ENCODE peak calls at places on chromosomes 2 and 18, in nine cellular contexts. One of them, this sample, is unnamed.
A peak's percentile ranks its signal among the peaks of the same experiment; 100 is the strongest.

GRCh38 chr18:62771494-62771893 is 56.2 kb downstream of the PHLPP1 start:
- DNase-seq in T-cell: no peak
- DNase-seq in NCI-H1105: no peak
- DNase-seq in left ventricle myocardium inferior: no peak
- DNase-seq in tibial artery: no peak
- DNase-seq in kidney epithelial cell: no peak
- DNase-seq in GDM1: no peak
- DNase-seq in RWPE1: no peak
- DNase-seq in MV-4-11: no peak
- DNase-seq in this sample: no peak

GRCh38 chr18:12333650-12334279 is 25.7 kb downstream of the TUBB6 start:
- DNase-seq in T-cell: no peak
- DNase-seq in NCI-H1105: no peak
- DNase-seq in left ventricle myocardium inferior: no peak
- DNase-seq in tibial artery: no peak
- DNase-seq in kidney epithelial cell: no peak
- DNase-seq in GDM1: no peak
- DNase-seq in RWPE1: no peak
- DNase-seq in MV-4-11: no peak
- DNase-seq in this sample: no peak

GRCh38 chr2:31187166-31187565 is 30.1 kb downstream of the CAPN14 start:
- DNase-seq in T-cell: no peak
- DNase-seq in NCI-H1105: no peak
- DNase-seq in left ventricle myocardium inferior: no peak
- DNase-seq in tibial artery: no peak
- DNase-seq in kidney epithelial cell: no peak
- DNase-seq in GDM1: no peak
- DNase-seq in RWPE1: no peak
- DNase-seq in MV-4-11: no peak
- DNase-seq in this sample: no peak

GRCh38 chr2:42828487-42829416 is 36.4 kb upstream of the HAAO start:
- DNase-seq in T-cell: peak; percentile 62
- DNase-seq in NCI-H1105: peak; percentile 53
- DNase-seq in left ventricle myocardium inferior: peak; percentile 74
- DNase-seq in tibial artery: peak; percentile 80
- DNase-seq in kidney epithelial cell: no peak
- DNase-seq in GDM1: peak; percentile 51
- DNase-seq in RWPE1: peak; percentile 88
- DNase-seq in MV-4-11: peak; percentile 47
- DNase-seq in this sample: peak; percentile 59

GRCh38 chr18:45589559-45590041 is 25.7 kb upstream of the SLC14A2 start:
- DNase-seq in T-cell: no peak
- DNase-seq in NCI-H1105: no peak
- DNase-seq in left ventricle myocardium inferior: peak; percentile 43
- DNase-seq in tibial artery: no peak
- DNase-seq in kidney epithelial cell: no peak
- DNase-seq in GDM1: no peak
- DNase-seq in RWPE1: no peak
- DNase-seq in MV-4-11: no peak
- DNase-seq in this sample: no peak

GRCh38 chr2:74908763-74909444 is 49.5 kb upstream of the POLE4 start:
- DNase-seq in T-cell: no peak
- DNase-seq in NCI-H1105: no peak
- DNase-seq in left ventricle myocardium inferior: no peak
- DNase-seq in tibial artery: no peak
- DNase-seq in kidney epithelial cell: no peak
- DNase-seq in GDM1: no peak
- DNase-seq in RWPE1: peak; percentile 27
- DNase-seq in MV-4-11: no peak
- DNase-seq in this sample: no peak

GRCh38 chr2:18268400-18268799 is 292.1 kb downstream of the RDH14 start:
- DNase-seq in T-cell: no peak
- DNase-seq in NCI-H1105: no peak
- DNase-seq in left ventricle myocardium inferior: no peak
- DNase-seq in tibial artery: no peak
- DNase-seq in kidney epithelial cell: no peak
- DNase-seq in GDM1: no peak
- DNase-seq in RWPE1: no peak
- DNase-seq in MV-4-11: no peak
- DNase-seq in this sample: no peak

GRCh38 chr18:58768293-58768974 is 96.2 kb upstream of the ZNF532 start:
- DNase-seq in T-cell: peak; percentile 47
- DNase-seq in NCI-H1105: peak; percentile 94
- DNase-seq in left ventricle myocardium inferior: peak; percentile 73
- DNase-seq in tibial artery: peak; percentile 57
- DNase-seq in kidney epithelial cell: no peak
- DNase-seq in GDM1: peak; percentile 11
- DNase-seq in RWPE1: peak; percentile 69
- DNase-seq in MV-4-11: no peak
- DNase-seq in this sample: peak; percentile 57

GRCh38 chr2:44083054-44083453 is 85.6 kb upstream of the PPM1B start:
- DNase-seq in T-cell: no peak
- DNase-seq in NCI-H1105: no peak
- DNase-seq in left ventricle myocardium inferior: no peak
- DNase-seq in tibial artery: no peak
- DNase-seq in kidney epithelial cell: no peak
- DNase-seq in GDM1: no peak
- DNase-seq in RWPE1: no peak
- DNase-seq in MV-4-11: peak; percentile 30
- DNase-seq in this sample: no peak

GRCh38 chr2:189437931-189438330 is 3.3 kb upstream of the WDR75 start:
- DNase-seq in T-cell: no peak
- DNase-seq in NCI-H1105: no peak
- DNase-seq in left ventricle myocardium inferior: no peak
- DNase-seq in tibial artery: no peak
- DNase-seq in kidney epithelial cell: no peak
- DNase-seq in GDM1: no peak
- DNase-seq in RWPE1: no peak
- DNase-seq in MV-4-11: peak; percentile 67
- DNase-seq in this sample: no peak

GRCh38 chr2:61758159-61758558 is 95.7 kb downstream of the FAM161A start:
- DNase-seq in T-cell: no peak
- DNase-seq in NCI-H1105: no peak
- DNase-seq in left ventricle myocardium inferior: no peak
- DNase-seq in tibial artery: no peak
- DNase-seq in kidney epithelial cell: no peak
- DNase-seq in GDM1: no peak
- DNase-seq in RWPE1: no peak
- DNase-seq in MV-4-11: no peak
- DNase-seq in this sample: no peak

GRCh38 chr2:146481629-146482028 is 1363.2 kb upstream of the ACVR2A start:
- DNase-seq in T-cell: no peak
- DNase-seq in NCI-H1105: no peak
- DNase-seq in left ventricle myocardium inferior: no peak
- DNase-seq in tibial artery: no peak
- DNase-seq in kidney epithelial cell: peak; percentile 28
- DNase-seq in GDM1: no peak
- DNase-seq in RWPE1: peak; percentile 22
- DNase-seq in MV-4-11: no peak
- DNase-seq in this sample: no peak

GRCh38 chr2:6352906-6353515 is 512.7 kb downstream of the CMPK2 start:
- DNase-seq in T-cell: no peak
- DNase-seq in NCI-H1105: peak; percentile 6
- DNase-seq in left ventricle myocardium inferior: peak; percentile 34
- DNase-seq in tibial artery: no peak
- DNase-seq in kidney epithelial cell: no peak
- DNase-seq in GDM1: no peak
- DNase-seq in RWPE1: peak; percentile 13
- DNase-seq in MV-4-11: no peak
- DNase-seq in this sample: no peak

GRCh38 chr2:164542584-164543021 is 78.7 kb downstream of the GRB14 start:
- DNase-seq in T-cell: no peak
- DNase-seq in NCI-H1105: peak; percentile 19
- DNase-seq in left ventricle myocardium inferior: no peak
- DNase-seq in tibial artery: no peak
- DNase-seq in kidney epithelial cell: peak; percentile 52
- DNase-seq in GDM1: no peak
- DNase-seq in RWPE1: no peak
- DNase-seq in MV-4-11: no peak
- DNase-seq in this sample: no peak

GRCh38 chr2:85259865-85260264 is 67.9 kb downstream of the TGOLN2 start:
- DNase-seq in T-cell: no peak
- DNase-seq in NCI-H1105: no peak
- DNase-seq in left ventricle myocardium inferior: no peak
- DNase-seq in tibial artery: no peak
- DNase-seq in kidney epithelial cell: no peak
- DNase-seq in GDM1: no peak
- DNase-seq in RWPE1: no peak
- DNase-seq in MV-4-11: no peak
- DNase-seq in this sample: no peak

GRCh38 chr2:26077291-26077690 is 43.4 kb downstream of the RAB10 start:
- DNase-seq in T-cell: no peak
- DNase-seq in NCI-H1105: no peak
- DNase-seq in left ventricle myocardium inferior: no peak
- DNase-seq in tibial artery: no peak
- DNase-seq in kidney epithelial cell: no peak
- DNase-seq in GDM1: no peak
- DNase-seq in RWPE1: no peak
- DNase-seq in MV-4-11: no peak
- DNase-seq in this sample: no peak

GRCh38 chr2:96265349-96265839 is 403 bp downstream of the TMEM127 start:
- DNase-seq in T-cell: peak; percentile 10
- DNase-seq in NCI-H1105: peak; percentile 19
- DNase-seq in left ventricle myocardium inferior: peak; percentile 59
- DNase-seq in tibial artery: peak; percentile 52
- DNase-seq in kidney epithelial cell: no peak
- DNase-seq in GDM1: no peak
- DNase-seq in RWPE1: peak; percentile 52
- DNase-seq in MV-4-11: no peak
- DNase-seq in this sample: peak; percentile 37